ENCODE peak calls at places on chromosomes 4 and X, in eight cellular contexts. R, K, U, J, Y, G, P and C are unnamed samples.

GRCh38 chr4:75243570-75243969 is 270.6 kb downstream of the RCHY1 start:
- DNase-seq in J (no peak), Y (no peak), P (no peak), K (no peak), U (no peak), G (no peak), R (no peak), C (no peak)

GRCh38 chrX:42028113-42028512 is 104.8 kb upstream of the CASK start:
- DNase-seq in R (no peak), K (no peak), P (no peak), Y (no peak), G (no peak), U (no peak), J (no peak), C (no peak)

GRCh38 chrX:149962859-149963757 is 24.8 kb upstream of the EOLA2 start:
- DNase-seq in J (peak), K (peak), Y (peak), U (no peak), R (peak), G (peak), P (peak), C (peak)

GRCh38 chr4:163515198-163515597 is 20.7 kb downstream of the TMA16 start:
- DNase-seq in R (no peak), G (no peak), Y (no peak), P (no peak), U (no peak), J (no peak), K (no peak), C (no peak)

GRCh38 chr4:81504685-81505598 is 33.2 kb upstream of the RASGEF1B start:
- DNase-seq in P (no peak), G (no peak), K (no peak), U (peak), R (no peak), Y (no peak), J (peak), C (no peak)

GRCh38 chrX:3461824-3462508 is 115.5 kb upstream of the MXRA5 start:
- DNase-seq in J (no peak), U (no peak), G (no peak), R (no peak), P (no peak), K (no peak), Y (peak), C (no peak)

GRCh38 chr4:102684605-102685052 is 76.1 kb downstream of the MANBA start:
- DNase-seq in K (peak), Y (peak), J (no peak), R (no peak), G (no peak), P (no peak), U (no peak), C (no peak)

GRCh38 chr4:105971032-105971431 is 75.8 kb downstream of the NPNT start:
- DNase-seq in J (no peak), R (no peak), K (no peak), U (no peak), Y (no peak), G (no peak), P (no peak), C (no peak)

GRCh38 chr4:174111350-174111888 is 172.0 kb downstream of the FBXO8 start:
- DNase-seq in R (no peak), J (no peak), Y (no peak), G (no peak), K (no peak), U (no peak), P (no peak), C (no peak)